ENCODE peak calls at places on chromosome 11, in six cellular contexts. O is suprapubic skin, J is K562, X is transverse colon, R is HepG2, S is sigmoid colon. L is an unnamed sample.

GRCh38 chr11:120773501-120774031 is 250.3 kb upstream of the TBCEL start:
- DNase-seq in O (no peak), J (peak; percentile 9), X (no peak), R (no peak), S (peak; percentile 15), L (peak; percentile 66)

GRCh38 chr11:124896071-124896750 is 1.5 kb downstream of the ROBO4 start:
- DNase-seq in O (no peak), J (no peak), X (no peak), R (no peak), S (peak; percentile 59), L (no peak)

GRCh38 chr11:18365736-18366135 is 28.6 kb upstream of the LDHA start:
- DNase-seq in O (no peak), J (peak; percentile 28), X (no peak), R (no peak), S (no peak), L (no peak)

GRCh38 chr11:27722117-27722844 is 22.0 kb upstream of the BDNF start:
- DNase-seq in O (no peak), J (no peak), X (peak; percentile 7), R (no peak), S (no peak), L (no peak)

GRCh38 chr11:95789506-95790122 is at the start of gene FAM76B:
- DNase-seq in O (peak; percentile 98), J (peak; percentile 98), X (peak; percentile 97), R (peak; percentile 98), S (peak; percentile 99), L (peak; percentile 100)

GRCh38 chr11:3786781-3787428 is 10.4 kb downstream of the NUP98 start:
- DNase-seq in O (no peak), J (no peak), X (no peak), R (no peak), S (no peak), L (no peak)

GRCh38 chr11:69479591-69480271 is 1.7 kb upstream of the LINC01488 start:
- DNase-seq in O (no peak), J (no peak), X (peak; percentile 93), R (no peak), S (no peak), L (no peak)

GRCh38 chr11:122668562-122669090 is 13.1 kb downstream of the UBASH3B start:
- DNase-seq in O (no peak), J (no peak), X (no peak), R (no peak), S (no peak), L (no peak)

GRCh38 chr11:66238786-66239413 is 29.5 kb upstream of the RAB1B start:
- DNase-seq in O (no peak), J (no peak), X (no peak), R (no peak), S (no peak), L (no peak)

GRCh38 chr11:40129276-40129675 is 1330.2 kb downstream of the LRRC4C start:
- DNase-seq in O (no peak), J (no peak), X (no peak), R (no peak), S (no peak), L (no peak)

GRCh38 chr11:19359425-19360000 is 118.8 kb upstream of the E2F8 start:
- DNase-seq in O (no peak), J (no peak), X (no peak), R (no peak), S (no peak), L (no peak)

GRCh38 chr11:81644239-81644840 is 1089.3 kb downstream of the FAM181B start:
- DNase-seq in O (no peak), J (peak; percentile 23), X (no peak), R (peak; percentile 60), S (no peak), L (no peak)

GRCh38 chr11:93935826-93936225 is 85.3 kb upstream of the HEPHL1 start:
- DNase-seq in O (no peak), J (no peak), X (no peak), R (no peak), S (no peak), L (no peak)

GRCh38 chr11:36730761-36731160 is 132.7 kb upstream of the RAG2 start:
- DNase-seq in O (no peak), J (no peak), X (no peak), R (no peak), S (no peak), L (peak; percentile 62)

GRCh38 chr11:1541474-1542204 is 30.4 kb downstream of the DUSP8 start:
- DNase-seq in O (no peak), J (no peak), X (no peak), R (peak; percentile 45), S (no peak), L (no peak)

GRCh38 chr11:61477734-61478148 is 30.8 kb upstream of the LRRC10B start:
- DNase-seq in O (no peak), J (peak; percentile 65), X (peak; percentile 52), R (no peak), S (peak; percentile 79), L (no peak)

GRCh38 chr11:86955674-86956522 is 703 bp upstream of the FZD4 start:
- DNase-seq in O (peak; percentile 92), J (peak; percentile 83), X (peak; percentile 85), R (peak; percentile 88), S (peak; percentile 93), L (peak; percentile 96)

GRCh38 chr11:114147389-114148382 is 88.2 kb downstream of the ZBTB16 start:
- DNase-seq in O (no peak), J (peak; percentile 82), X (no peak), R (no peak), S (peak; percentile 72), L (no peak)

GRCh38 chr11:61532136-61533038 is 23.8 kb downstream of the LRRC10B start:
- DNase-seq in O (no peak), J (peak; percentile 71), X (peak; percentile 61), R (peak; percentile 34), S (no peak), L (no peak)

GRCh38 chr11:102220728-102221467 is 96.4 kb upstream of the BIRC3 start:
- DNase-seq in O (no peak), J (no peak), X (no peak), R (no peak), S (no peak), L (no peak)

GRCh38 chr11:27231519-27231918 is 131.5 kb downstream of the CCDC34 start:
- DNase-seq in O (no peak), J (no peak), X (no peak), R (no peak), S (no peak), L (no peak)

GRCh38 chr11:87265132-87265531 is 227.4 kb downstream of the TMEM135 start:
- DNase-seq in O (no peak), J (no peak), X (no peak), R (no peak), S (no peak), L (no peak)

GRCh38 chr11:93028959-93029536 is 59.6 kb downstream of the MTNR1B start:
- DNase-seq in O (no peak), J (no peak), X (no peak), R (no peak), S (no peak), L (no peak)

GRCh38 chr11:10473371-10473770 is 18.3 kb downstream of the AMPD3 start:
- DNase-seq in O (peak; percentile 61), J (no peak), X (no peak), R (no peak), S (no peak), L (no peak)

GRCh38 chr11:69326622-69327219 is 32.8 kb downstream of the MYEOV start:
- DNase-seq in O (peak; percentile 52), J (no peak), X (no peak), R (no peak), S (peak; percentile 18), L (no peak)

GRCh38 chr11:82895437-82896091 is 4.7 kb downstream of the PRCP start:
- DNase-seq in O (no peak), J (no peak), X (no peak), R (no peak), S (no peak), L (no peak)

GRCh38 chr11:134331565-134332188 is at the start of gene GLB1L2:
- DNase-seq in O (no peak), J (peak; percentile 84), X (peak; percentile 90), R (peak; percentile 35), S (peak; percentile 89), L (peak; percentile 93)
- TF ChIP-seq POLR2AphosphoS5 in O (no peak), J (no peak), X (peak; percentile 46), R (no peak), S (peak; percentile 73), L (peak; percentile 89)

DNA sequence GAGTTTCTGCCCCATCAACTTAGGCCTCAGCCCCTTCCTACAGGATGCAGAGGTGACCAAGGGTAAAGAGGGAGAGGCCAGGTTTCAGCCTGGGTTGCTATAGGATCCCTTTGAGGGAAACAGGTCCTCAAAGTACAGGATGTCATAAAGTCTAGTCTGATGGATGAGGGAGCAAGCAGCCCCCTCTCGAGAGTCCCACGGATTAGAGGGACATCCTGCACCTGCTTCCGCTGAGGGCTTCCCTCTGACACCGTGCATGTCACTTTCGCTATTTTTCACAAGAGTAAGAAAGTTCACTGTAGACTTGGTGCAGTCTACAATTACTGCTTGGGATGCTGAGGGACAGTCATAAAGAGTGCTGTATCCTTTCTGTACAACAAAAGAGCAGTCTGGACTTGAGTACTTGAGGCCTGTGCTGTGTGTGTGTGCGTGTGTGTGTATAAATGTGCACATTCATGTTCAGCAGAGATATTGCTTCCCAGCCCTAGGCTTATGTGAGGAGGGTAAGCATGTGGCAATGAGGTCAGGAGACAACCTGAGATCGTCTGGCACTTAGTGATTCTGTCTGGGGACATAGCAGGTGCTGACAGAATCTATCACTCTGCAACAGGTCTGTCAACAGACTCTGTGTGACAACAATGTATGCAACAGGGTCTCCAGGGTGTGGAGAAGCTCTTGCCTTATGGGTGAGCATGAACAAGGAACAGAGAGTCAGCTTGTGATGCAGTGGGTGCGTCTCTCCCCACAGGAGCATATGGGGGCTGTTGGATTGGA is 18.1 kb upstream of the CHST1 start:
- DNase-seq in O (no peak), J (no peak), X (no peak), R (no peak), S (peak; percentile 44), L (no peak)
- H3K27me3 ChIP-seq in O (peaks cover 7% of the 10 kb centered on the region), J (peaks cover 16% of the 10 kb centered on the region), X (no peaks in the 10 kb centered on the region), R (peaks cover 3% of the 10 kb centered on the region), S (no peaks in the 10 kb centered on the region), L (no peaks in the 10 kb centered on the region)

DNA sequence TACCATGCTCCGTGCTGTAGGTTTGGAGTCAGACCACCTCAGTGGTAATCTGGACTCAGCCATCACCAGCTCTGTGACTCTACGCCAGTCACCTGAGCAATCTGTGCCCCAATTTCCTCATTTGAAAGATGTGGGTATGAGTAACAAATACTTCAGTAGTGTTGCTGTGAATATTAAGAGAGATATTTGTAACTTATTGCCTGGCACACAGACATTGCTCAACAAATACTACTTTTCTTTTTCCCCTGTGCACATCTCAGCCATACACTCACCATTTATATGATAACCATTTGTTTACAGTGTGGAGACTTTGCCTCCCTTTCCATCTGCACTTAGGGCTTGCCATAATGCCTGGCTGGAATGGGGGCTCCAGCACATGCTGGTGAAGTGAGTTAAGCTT is 89.7 kb upstream of the CLPB start:
- DNase-seq in O (no peak), J (no peak), X (no peak), R (no peak), S (no peak), L (no peak)
- TF ChIP-seq EP300 in O (no peak), J (no peak), X (no peak), R (no peak), S (no peak), L (no peak)

DNA sequence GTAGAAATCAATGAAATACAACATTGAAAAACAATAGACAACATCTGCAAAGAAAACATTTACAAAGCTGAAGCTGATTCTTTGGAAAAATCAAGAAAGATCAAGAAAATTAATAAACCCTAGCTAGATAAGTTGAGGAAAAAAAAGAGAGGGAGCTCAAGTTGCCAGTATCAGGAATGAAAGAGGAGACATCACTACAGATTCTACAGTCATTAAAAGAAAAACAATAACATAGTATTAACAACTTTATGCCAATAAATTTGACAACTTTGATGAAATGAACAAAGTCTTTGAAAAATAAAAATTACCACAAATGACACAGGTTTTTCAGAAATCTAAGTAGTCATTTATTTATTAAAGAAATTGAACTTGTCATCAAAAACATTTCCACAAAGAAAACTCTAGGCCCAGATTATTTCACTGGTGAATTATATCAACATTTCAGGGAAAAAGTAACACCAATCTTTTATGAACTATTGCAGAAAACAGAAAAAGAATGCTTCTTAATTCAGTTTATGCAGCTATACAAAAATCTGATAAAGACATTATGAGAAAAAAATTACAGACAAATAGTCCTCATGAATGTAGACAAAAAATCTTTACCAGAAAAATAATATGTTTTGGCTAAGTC is 39.2 kb downstream of the POU2AF1 start:
- DNase-seq in O (no peak), J (no peak), X (no peak), R (no peak), S (no peak), L (no peak)
- TF ChIP-seq POLR2AphosphoS5 in O (no peak), J (no peak), X (no peak), R (no peak), S (no peak), L (no peak)